ENCODE peak calls at places on chromosomes 7 and 10, in seven cellular contexts. A is NCI-H460; G is HuH-7; R is hypothalamus; D is activated CD4-positive, alpha-beta T cell treated with anti-CD3 and anti-CD28 coated beads, Interleukin-2, amount 10 ng/mL, durations not matched to agents 7 days and 5 days; V is ACHN; J is endodermal cell. S is an unnamed sample.

GRCh38 chr10:6416892-6417512 is 163.1 kb downstream of the PRKCQ start:
- DNase-seq in A (peak; percentile 36), R (no peak), D (peak; percentile 44), V (peak; percentile 53), G (peak; percentile 44), J (no peak), S (peak; percentile 36)

GRCh38 chr10:49081532-49082275 is 33.6 kb downstream of the VSTM4 start:
- DNase-seq in A (no peak), G (no peak), V (no peak), J (peak; percentile 64), R (no peak), D (no peak), S (no peak)

GRCh38 chr7:8638076-8638475 is 204.7 kb downstream of the NXPH1 start:
- DNase-seq in D (no peak), V (no peak), J (peak; percentile 45), A (no peak), R (no peak), G (no peak), S (no peak)

GRCh38 chr10:119781498-119781897 is 55.6 kb downstream of the INPP5F start:
- DNase-seq in V (no peak), D (no peak), A (no peak), R (no peak), G (no peak), J (no peak), S (no peak)

GRCh38 chr7:133268355-133268754 is 15.5 kb downstream of the EXOC4 start:
- DNase-seq in R (no peak), V (no peak), D (no peak), G (no peak), A (no peak), J (no peak), S (no peak)

GRCh38 chr10:24526085-24526649 is 197.5 kb downstream of the ARHGAP21 start:
- DNase-seq in J (no peak), G (no peak), A (no peak), V (no peak), R (no peak), D (no peak), S (no peak)

GRCh38 chr7:80634505-80634904 is 3.9 kb upstream of the CD36 start:
- DNase-seq in J (no peak), D (no peak), A (peak; percentile 81), G (no peak), R (no peak), V (no peak), S (no peak)

GRCh38 chr7:47170516-47170915 is 411.4 kb downstream of the TNS3 start:
- DNase-seq in G (no peak), R (no peak), A (no peak), D (no peak), V (peak; percentile 44), J (no peak), S (peak; percentile 4)

GRCh38 chr10:43249151-43249961 is 17.5 kb downstream of the RASGEF1A start:
- DNase-seq in D (peak; percentile 2), J (peak; percentile 38), V (no peak), R (no peak), G (no peak), A (no peak), S (no peak)

GRCh38 chr10:89468625-89469024 is 54.3 kb downstream of the IFIT5 start:
- DNase-seq in J (no peak), A (no peak), R (no peak), V (no peak), G (no peak), D (no peak), S (no peak)

GRCh38 chr10:30284860-30285594 is 64.1 kb downstream of the MTPAP start:
- DNase-seq in J (no peak), R (no peak), V (peak; percentile 15), D (no peak), A (no peak), G (no peak), S (peak; percentile 39)

GRCh38 chr10:123141791-123142700 is 5.9 kb upstream of the HMX2 start:
- DNase-seq in V (no peak), A (no peak), G (no peak), R (no peak), J (peak; percentile 53), D (no peak), S (no peak)

GRCh38 chr7:108299251-108300014 is 156.8 kb downstream of the NRCAM start:
- DNase-seq in G (peak; percentile 30), A (peak; percentile 27), V (peak; percentile 85), D (no peak), J (no peak), R (no peak), S (peak; percentile 75)

GRCh38 chr10:117762819-117763172 is 220.2 kb downstream of the EMX2 start:
- DNase-seq in A (peak; percentile 42), J (peak; percentile 33), D (no peak), G (no peak), R (no peak), V (no peak), S (no peak)

GRCh38 chr7:24587853-24588252 is 14.6 kb downstream of the PALS2 start:
- DNase-seq in G (no peak), D (peak; percentile 57), V (peak; percentile 50), J (peak; percentile 86), R (no peak), A (no peak), S (no peak)

GRCh38 chr7:157276731-157277562 is 59.9 kb upstream of the DNAJB6 start:
- DNase-seq in J (peak; percentile 51), G (peak; percentile 24), V (peak; percentile 18), D (no peak), A (no peak), R (no peak), S (no peak)

GRCh38 chr7:3578399-3578798 is 277.3 kb downstream of the SDK1 start:
- DNase-seq in V (no peak), J (peak; percentile 59), R (no peak), A (no peak), D (no peak), G (no peak), S (no peak)

GRCh38 chr10:22911889-22912762 is 15.7 kb upstream of the ARMC3 start:
- DNase-seq in G (no peak), V (no peak), J (no peak), D (no peak), A (no peak), R (no peak), S (no peak)

GRCh38 chr10:118668228-118668952 is 72.9 kb upstream of the PRLHR start:
- DNase-seq in G (no peak), V (no peak), A (no peak), R (no peak), D (no peak), J (peak; percentile 61), S (no peak)

GRCh38 chr10:48705407-48705938 is 20.8 kb downstream of the WDFY4 start:
- DNase-seq in G (no peak), J (no peak), V (no peak), A (no peak), R (no peak), D (no peak), S (no peak)

GRCh38 chr7:134919240-134919641 is 67.1 kb upstream of the AGBL3 start:
- DNase-seq in R (no peak), D (no peak), V (no peak), A (no peak), J (no peak), G (no peak), S (no peak)

GRCh38 chr7:2037301-2037804 is 195.4 kb downstream of the MAD1L1 start:
- DNase-seq in D (peak; percentile 41), R (no peak), A (no peak), J (no peak), G (no peak), V (no peak), S (no peak)

GRCh38 chr10:57689898-57690297 is 577.8 kb downstream of the IPMK start:
- DNase-seq in G (no peak), V (no peak), J (no peak), A (no peak), R (no peak), D (no peak), S (no peak)

GRCh38 chr7:1729183-1729582 is 59.1 kb downstream of the ELFN1 start:
- DNase-seq in A (no peak), V (no peak), G (no peak), R (no peak), J (no peak), D (no peak), S (no peak)

GRCh38 chr10:4686644-4686996 is 139.4 kb upstream of the AKR1E2 start:
- DNase-seq in J (no peak), G (no peak), V (peak; percentile 70), R (no peak), A (no peak), D (no peak), S (peak; percentile 98)